ENCODE peak calls at places on chromosomes 4 and X, in eight cellular contexts. One of them, this sample, is unnamed.

GRCh38 chr4:122762520-122762919 is 30.0 kb downstream of the BBS12 start:
- DNase-seq in GM23338: no peak
- DNase-seq in colonic mucosa: no peak
- DNase-seq in LNCaP clone FGC: no peak
- DNase-seq in AG04449: no peak
- DNase-seq in RWPE1: no peak
- DNase-seq in transverse colon: no peak
- DNase-seq in Peyer's patch: peak; percentile 16
- DNase-seq in this sample: no peak

GRCh38 chrX:5650904-5651303 is 577.8 kb downstream of the NLGN4X start:
- DNase-seq in LNCaP clone FGC: no peak
- DNase-seq in Peyer's patch: no peak
- DNase-seq in AG04449: no peak
- DNase-seq in GM23338: peak; percentile 38
- DNase-seq in RWPE1: no peak
- DNase-seq in transverse colon: no peak
- DNase-seq in colonic mucosa: no peak
- DNase-seq in this sample: no peak

GRCh38 chr4:23819041-23819511 is 70.8 kb downstream of the PPARGC1A start:
- DNase-seq in RWPE1: no peak
- DNase-seq in AG04449: no peak
- DNase-seq in Peyer's patch: no peak
- DNase-seq in colonic mucosa: no peak
- DNase-seq in GM23338: no peak
- DNase-seq in transverse colon: no peak
- DNase-seq in LNCaP clone FGC: no peak
- DNase-seq in this sample: no peak

GRCh38 chr4:53007024-53007423 is 144.9 kb downstream of the RASL11B start:
- DNase-seq in GM23338: no peak
- DNase-seq in LNCaP clone FGC: no peak
- DNase-seq in AG04449: no peak
- DNase-seq in Peyer's patch: no peak
- DNase-seq in colonic mucosa: no peak
- DNase-seq in RWPE1: no peak
- DNase-seq in transverse colon: no peak
- DNase-seq in this sample: no peak

GRCh38 chr4:138650917-138651564 is 364.5 kb upstream of the NOCT start:
- DNase-seq in AG04449: no peak
- DNase-seq in Peyer's patch: no peak
- DNase-seq in LNCaP clone FGC: no peak
- DNase-seq in colonic mucosa: no peak
- DNase-seq in transverse colon: no peak
- DNase-seq in GM23338: no peak
- DNase-seq in RWPE1: peak; percentile 30
- DNase-seq in this sample: no peak

GRCh38 chrX:64894454-64895038 is 81.7 kb downstream of the ZC4H2 start:
- DNase-seq in Peyer's patch: peak; percentile 16
- DNase-seq in GM23338: peak; percentile 64
- DNase-seq in AG04449: no peak
- DNase-seq in LNCaP clone FGC: no peak
- DNase-seq in colonic mucosa: peak; percentile 60
- DNase-seq in RWPE1: no peak
- DNase-seq in transverse colon: peak; percentile 51
- DNase-seq in this sample: peak; percentile 5

GRCh38 chr4:38805530-38806145 is 1.0 kb upstream of the TLR1 start:
- DNase-seq in GM23338: no peak
- DNase-seq in RWPE1: no peak
- DNase-seq in Peyer's patch: peak; percentile 70
- DNase-seq in colonic mucosa: peak; percentile 26
- DNase-seq in AG04449: no peak
- DNase-seq in transverse colon: peak; percentile 48
- DNase-seq in LNCaP clone FGC: no peak
- DNase-seq in this sample: no peak

GRCh38 chr4:39442910-39443480 is 15.7 kb downstream of the RPL9 start:
- DNase-seq in LNCaP clone FGC: no peak
- DNase-seq in GM23338: no peak
- DNase-seq in AG04449: no peak
- DNase-seq in RWPE1: no peak
- DNase-seq in colonic mucosa: no peak
- DNase-seq in transverse colon: no peak
- DNase-seq in Peyer's patch: no peak
- DNase-seq in this sample: no peak

GRCh38 chr4:76253511-76253910 is 2.0 kb downstream of the FAM47E start:
- DNase-seq in colonic mucosa: no peak
- DNase-seq in Peyer's patch: no peak
- DNase-seq in GM23338: no peak
- DNase-seq in RWPE1: no peak
- DNase-seq in LNCaP clone FGC: no peak
- DNase-seq in transverse colon: no peak
- DNase-seq in AG04449: no peak
- DNase-seq in this sample: no peak

GRCh38 chr4:3630934-3631585 is 98.8 kb upstream of the LRPAP1 start:
- DNase-seq in LNCaP clone FGC: no peak
- DNase-seq in Peyer's patch: no peak
- DNase-seq in RWPE1: no peak
- DNase-seq in AG04449: no peak
- DNase-seq in transverse colon: no peak
- DNase-seq in GM23338: no peak
- DNase-seq in colonic mucosa: peak; percentile 22
- DNase-seq in this sample: no peak

GRCh38 chr4:163542275-163542674 is 47.8 kb downstream of the TMA16 start:
- DNase-seq in Peyer's patch: no peak
- DNase-seq in LNCaP clone FGC: no peak
- DNase-seq in AG04449: no peak
- DNase-seq in colonic mucosa: no peak
- DNase-seq in RWPE1: peak; percentile 58
- DNase-seq in transverse colon: no peak
- DNase-seq in GM23338: no peak
- DNase-seq in this sample: no peak

GRCh38 chr4:39472396-39472795 is 13.5 kb downstream of the LIAS start:
- DNase-seq in transverse colon: no peak
- DNase-seq in LNCaP clone FGC: no peak
- DNase-seq in RWPE1: no peak
- DNase-seq in colonic mucosa: no peak
- DNase-seq in AG04449: no peak
- DNase-seq in GM23338: no peak
- DNase-seq in Peyer's patch: no peak
- DNase-seq in this sample: no peak

GRCh38 chr4:130288576-130288975 is 1192.6 kb downstream of the C4orf33 start:
- DNase-seq in colonic mucosa: no peak
- DNase-seq in AG04449: no peak
- DNase-seq in transverse colon: no peak
- DNase-seq in LNCaP clone FGC: no peak
- DNase-seq in GM23338: no peak
- DNase-seq in RWPE1: no peak
- DNase-seq in Peyer's patch: no peak
- DNase-seq in this sample: no peak

GRCh38 chr4:90025248-90025647 is 101.9 kb upstream of the CCSER1 start:
- DNase-seq in colonic mucosa: no peak
- DNase-seq in GM23338: peak; percentile 39
- DNase-seq in Peyer's patch: no peak
- DNase-seq in RWPE1: no peak
- DNase-seq in transverse colon: no peak
- DNase-seq in LNCaP clone FGC: no peak
- DNase-seq in AG04449: no peak
- DNase-seq in this sample: no peak

GRCh38 chr4:139245590-139245989 is 34.4 kb downstream of the MGARP start:
- DNase-seq in colonic mucosa: no peak
- DNase-seq in GM23338: no peak
- DNase-seq in LNCaP clone FGC: no peak
- DNase-seq in transverse colon: no peak
- DNase-seq in RWPE1: no peak
- DNase-seq in AG04449: no peak
- DNase-seq in Peyer's patch: no peak
- DNase-seq in this sample: no peak

DNA sequence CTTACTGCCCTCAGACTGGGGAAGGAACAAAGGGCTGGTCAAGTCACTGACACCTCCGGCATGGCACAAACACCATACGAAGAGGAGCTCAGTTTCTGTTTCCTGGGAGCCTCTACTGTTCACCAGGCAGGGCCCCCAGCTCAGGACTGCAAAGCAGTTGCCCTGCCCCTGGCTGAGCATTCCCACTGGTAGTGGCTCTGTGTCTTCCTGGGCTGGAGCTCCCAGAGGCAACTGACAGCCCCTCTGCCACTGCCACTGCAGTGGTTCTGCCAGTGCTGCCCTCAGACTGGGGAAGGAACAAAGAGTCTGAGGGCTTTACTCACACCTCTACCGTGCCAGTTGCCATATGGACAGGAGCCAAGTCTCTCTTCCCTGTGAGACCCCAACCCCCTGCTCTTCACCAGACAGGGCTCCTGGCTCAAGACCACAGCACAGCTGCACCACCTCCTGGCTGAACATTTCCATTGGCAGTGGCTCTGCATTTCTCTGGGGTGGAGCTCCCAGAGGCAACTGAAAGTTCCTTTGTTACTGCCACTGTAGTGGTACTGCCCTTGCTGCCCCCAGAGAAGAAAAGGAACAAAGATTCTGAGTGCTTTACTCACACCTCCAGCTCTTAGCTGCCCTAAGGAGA is 67.9 kb downstream of the SMARCA5 start:
- DNase-seq in colonic mucosa: no peak
- DNase-seq in RWPE1: no peak
- DNase-seq in transverse colon: no peak
- DNase-seq in GM23338: peak; percentile 35
- DNase-seq in AG04449: no peak
- DNase-seq in Peyer's patch: no peak
- DNase-seq in LNCaP clone FGC: no peak
- DNase-seq in this sample: no peak
- TF ChIP-seq CTCF in colonic mucosa: no peak
- TF ChIP-seq CTCF in RWPE1: no peak
- TF ChIP-seq CTCF in transverse colon: no peak
- TF ChIP-seq CTCF in GM23338: peak; percentile 34
- TF ChIP-seq CTCF in AG04449: no peak
- TF ChIP-seq CTCF in Peyer's patch: no peak
- TF ChIP-seq CTCF in LNCaP clone FGC: no peak
- TF ChIP-seq CTCF in this sample: no peak

DNA sequence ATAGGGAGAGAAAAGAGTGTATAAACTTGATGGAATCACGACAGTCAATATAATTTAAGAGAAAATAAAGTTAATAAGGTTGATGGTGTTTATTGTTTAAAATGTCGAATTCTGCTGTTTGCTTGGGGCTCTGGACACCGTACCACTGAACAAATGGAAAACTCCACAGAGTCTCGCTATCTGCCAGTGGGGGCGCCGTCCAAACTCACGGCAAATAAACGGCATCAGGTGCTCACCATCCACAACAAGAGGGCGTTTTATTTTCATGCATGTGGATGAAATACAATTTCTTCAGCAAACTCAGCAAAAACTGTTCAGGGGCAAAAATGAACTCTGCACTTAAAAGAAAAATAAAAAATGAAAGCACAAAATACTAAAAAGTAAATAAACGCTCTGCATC is 46.6 kb upstream of the FAM47C start:
- DNase-seq in GM23338: no peak
- DNase-seq in Peyer's patch: no peak
- DNase-seq in RWPE1: no peak
- DNase-seq in transverse colon: no peak
- DNase-seq in colonic mucosa: no peak
- DNase-seq in LNCaP clone FGC: no peak
- DNase-seq in AG04449: no peak
- DNase-seq in this sample: no peak
- TF ChIP-seq CTCF in GM23338: peak; percentile 41
- TF ChIP-seq CTCF in Peyer's patch: no peak
- TF ChIP-seq CTCF in RWPE1: no peak
- TF ChIP-seq CTCF in transverse colon: no peak
- TF ChIP-seq CTCF in colonic mucosa: no peak
- TF ChIP-seq CTCF in LNCaP clone FGC: peak; percentile 22
- TF ChIP-seq CTCF in AG04449: no peak
- TF ChIP-seq CTCF in this sample: peak; percentile 37

DNA sequence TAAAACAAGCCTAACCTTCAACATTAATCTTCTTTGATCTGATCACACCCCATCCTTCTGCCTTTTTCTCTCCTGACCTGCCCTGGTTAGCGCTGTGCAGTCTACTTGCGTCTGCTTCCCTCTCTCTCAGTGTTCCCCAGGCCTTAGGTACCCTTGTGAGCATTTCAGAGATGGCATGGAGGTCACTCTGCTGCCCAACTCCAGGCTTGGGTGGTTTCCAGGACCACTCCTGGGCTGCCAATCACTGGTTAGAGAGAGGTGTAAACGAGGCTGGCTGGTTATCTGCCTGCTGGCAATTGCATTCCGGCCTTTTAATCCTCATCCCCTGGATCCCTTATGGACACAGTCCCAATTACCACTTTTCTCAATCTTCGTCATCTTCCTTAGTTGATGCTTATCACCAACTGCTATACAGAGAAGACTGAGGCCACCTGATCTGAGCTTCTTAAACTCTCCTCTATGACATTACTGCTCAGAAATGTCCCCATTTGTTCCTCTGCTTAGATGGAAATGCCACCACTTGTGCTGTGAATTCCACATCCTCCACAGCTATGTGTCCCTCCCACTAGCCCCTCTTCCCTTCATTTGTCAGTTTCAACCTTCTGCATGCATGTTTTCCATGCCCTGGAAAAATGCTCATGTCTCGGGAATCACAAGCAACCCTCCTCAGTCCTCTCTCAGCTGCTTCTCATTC is 29.0 kb upstream of the BCLAF3 start:
- DNase-seq in Peyer's patch: no peak
- DNase-seq in transverse colon: no peak
- DNase-seq in LNCaP clone FGC: no peak
- DNase-seq in RWPE1: no peak
- DNase-seq in colonic mucosa: no peak
- DNase-seq in AG04449: no peak
- DNase-seq in GM23338: no peak
- DNase-seq in this sample: no peak
- TF ChIP-seq CTCF in Peyer's patch: no peak
- TF ChIP-seq CTCF in transverse colon: no peak
- TF ChIP-seq CTCF in LNCaP clone FGC: no peak
- TF ChIP-seq CTCF in RWPE1: no peak
- TF ChIP-seq CTCF in colonic mucosa: no peak
- TF ChIP-seq CTCF in AG04449: no peak
- TF ChIP-seq CTCF in GM23338: no peak
- TF ChIP-seq CTCF in this sample: no peak

GRCh38 chrX:71545364-71545763 is 12.5 kb downstream of the OGT start:
- DNase-seq in transverse colon: peak; percentile 30
- DNase-seq in GM23338: no peak
- DNase-seq in RWPE1: no peak
- DNase-seq in Peyer's patch: no peak
- DNase-seq in LNCaP clone FGC: no peak
- DNase-seq in AG04449: no peak
- DNase-seq in colonic mucosa: no peak
- DNase-seq in this sample: no peak

GRCh38 chrX:71543316-71543715 is 10.4 kb downstream of the OGT start:
- DNase-seq in AG04449: no peak
- DNase-seq in GM23338: no peak
- DNase-seq in RWPE1: peak; percentile 58
- DNase-seq in transverse colon: no peak
- DNase-seq in Peyer's patch: no peak
- DNase-seq in colonic mucosa: no peak
- DNase-seq in LNCaP clone FGC: no peak
- DNase-seq in this sample: no peak

GRCh38 chrX:71550578-71550977 is 17.7 kb downstream of the OGT start:
- DNase-seq in AG04449: no peak
- DNase-seq in LNCaP clone FGC: no peak
- DNase-seq in transverse colon: no peak
- DNase-seq in colonic mucosa: no peak
- DNase-seq in RWPE1: no peak
- DNase-seq in GM23338: no peak
- DNase-seq in Peyer's patch: no peak
- DNase-seq in this sample: no peak

GRCh38 chrX:71546879-71547278 is 14.0 kb downstream of the OGT start:
- DNase-seq in colonic mucosa: no peak
- DNase-seq in RWPE1: no peak
- DNase-seq in GM23338: no peak
- DNase-seq in transverse colon: no peak
- DNase-seq in LNCaP clone FGC: no peak
- DNase-seq in Peyer's patch: no peak
- DNase-seq in AG04449: no peak
- DNase-seq in this sample: no peak

GRCh38 chrX:71547339-71547738 is 14.4 kb downstream of the OGT start:
- DNase-seq in RWPE1: no peak
- DNase-seq in AG04449: no peak
- DNase-seq in Peyer's patch: no peak
- DNase-seq in GM23338: peak; percentile 38
- DNase-seq in transverse colon: no peak
- DNase-seq in colonic mucosa: no peak
- DNase-seq in LNCaP clone FGC: no peak
- DNase-seq in this sample: no peak
- TF ChIP-seq CTCF in RWPE1: no peak
- TF ChIP-seq CTCF in AG04449: no peak
- TF ChIP-seq CTCF in Peyer's patch: no peak
- TF ChIP-seq CTCF in GM23338: peak; percentile 19
- TF ChIP-seq CTCF in transverse colon: no peak
- TF ChIP-seq CTCF in colonic mucosa: no peak
- TF ChIP-seq CTCF in LNCaP clone FGC: no peak
- TF ChIP-seq CTCF in this sample: no peak